ENCODE peak calls at places on chromosomes 13 and 19, in nine cellular contexts. J, O, U, P, F, D, T, B and R are unnamed samples.

GRCh38 chr19:13018037-13018914 is 23.0 kb downstream of the NFIX start:
- DNase-seq in P (no peak), U (peak; percentile 69), J (no peak), O (peak; percentile 58), D (peak; percentile 77), T (peak; percentile 78), F (no peak), B (peak; percentile 71), R (peak; percentile 82)

GRCh38 chr13:97288486-97288900 is 66.4 kb downstream of the MBNL2 start:
- DNase-seq in B (no peak), P (no peak), J (no peak), D (no peak), F (no peak), U (no peak), O (no peak), T (no peak), R (no peak)

GRCh38 chr19:44677019-44677809 is 5.9 kb downstream of the CEACAM19 start:
- DNase-seq in D (peak; percentile 67), T (no peak), F (no peak), U (peak; percentile 62), B (no peak), J (no peak), O (peak; percentile 55), P (peak; percentile 66), R (peak; percentile 67)

GRCh38 chr13:94205896-94206295 is 273.6 kb downstream of the DCT start:
- DNase-seq in J (no peak), F (no peak), T (no peak), B (no peak), D (no peak), U (no peak), O (no peak), P (no peak), R (no peak)

GRCh38 chr13:107124730-107125129 is 556.8 kb upstream of the ARGLU1 start:
- DNase-seq in T (no peak), O (no peak), J (no peak), U (no peak), B (no peak), F (no peak), P (no peak), D (no peak), R (no peak)

GRCh38 chr19:52722062-52723005 is 12.5 kb downstream of the ZNF611 start:
- DNase-seq in O (peak; percentile 99), T (no peak), J (no peak), U (peak; percentile 62), D (peak; percentile 95), B (no peak), P (no peak), F (no peak), R (no peak)

GRCh38 chr19:8126511-8126910 is 22.9 kb downstream of the FBN3 start:
- DNase-seq in U (no peak), D (no peak), J (no peak), O (no peak), T (no peak), B (no peak), F (no peak), P (no peak), R (peak; percentile 45)

GRCh38 chr13:20967340-20967739 is 64.8 kb upstream of the XPO4 start:
- DNase-seq in D (no peak), O (no peak), T (no peak), B (no peak), P (no peak), U (no peak), F (no peak), J (no peak), R (no peak)

GRCh38 chr13:25137624-25137892 is 34.5 kb downstream of the AMER2 start:
- DNase-seq in T (no peak), O (no peak), U (no peak), D (no peak), J (no peak), B (no peak), P (no peak), F (no peak), R (no peak)

GRCh38 chr19:41563847-41564514 is 12.0 kb upstream of the CEACAM21 start:
- DNase-seq in U (no peak), D (no peak), P (no peak), T (no peak), J (no peak), F (no peak), O (peak; percentile 22), B (no peak), R (no peak)

GRCh38 chr19:41569481-41570150 is 6.3 kb upstream of the CEACAM21 start:
- DNase-seq in T (no peak), B (no peak), J (no peak), P (no peak), F (no peak), O (no peak), U (no peak), D (no peak), R (no peak)

GRCh38 chr19:41570179-41570578 is 5.8 kb upstream of the CEACAM21 start:
- DNase-seq in F (no peak), P (no peak), U (no peak), O (no peak), T (no peak), J (no peak), D (no peak), B (no peak), R (no peak)

GRCh38 chr19:41565384-41565730 is 10.6 kb upstream of the CEACAM21 start:
- DNase-seq in J (no peak), T (no peak), P (no peak), D (no peak), O (no peak), B (no peak), U (no peak), F (no peak), R (no peak)

DNA sequence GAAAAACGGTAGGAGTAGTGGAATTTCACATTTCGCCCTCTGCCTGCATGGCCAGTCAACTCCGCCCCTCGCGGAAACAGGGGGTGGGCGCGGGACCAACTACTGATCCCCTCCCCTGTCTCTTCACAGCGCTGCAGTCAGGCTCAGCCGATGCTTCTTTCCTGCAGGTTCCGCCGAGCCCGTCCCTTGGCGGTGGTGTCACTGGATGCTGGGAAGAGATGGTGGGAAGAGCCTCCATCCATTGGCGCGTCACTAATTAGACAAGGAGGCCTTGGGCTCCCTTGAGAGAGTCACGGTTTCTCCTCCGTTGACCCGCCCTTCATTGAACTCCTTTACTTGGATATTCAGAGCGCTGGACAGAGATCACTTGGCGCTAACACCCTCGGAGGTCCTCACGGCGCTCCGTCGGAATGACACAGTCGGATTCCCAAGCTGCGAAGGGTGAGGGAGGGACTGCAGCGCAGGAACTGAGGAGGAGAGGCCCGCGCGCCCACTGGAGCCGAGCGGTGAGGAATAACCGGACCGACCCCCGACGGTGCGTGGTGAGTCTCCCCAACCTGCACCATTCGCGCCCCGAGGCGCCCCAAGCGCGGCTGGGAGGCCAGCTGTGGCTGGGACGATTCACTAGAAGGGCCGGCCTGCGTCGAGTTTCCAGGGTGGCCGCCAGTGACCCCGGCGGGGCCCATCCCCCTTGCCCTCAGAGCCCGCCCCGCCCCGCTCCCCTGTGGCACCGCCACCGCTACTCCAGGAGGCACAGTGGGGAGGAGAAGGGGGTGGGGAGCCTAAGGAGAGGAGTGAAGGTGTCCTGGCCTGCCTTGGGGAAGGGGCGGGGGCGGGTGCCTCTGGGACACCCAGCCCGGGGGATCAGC is 11.2 kb upstream of the CEACAM21 start:
- DNase-seq in U (peak; percentile 6), D (peak; percentile 47), J (no peak), P (no peak), T (no peak), B (no peak), O (no peak), F (no peak), R (peak; percentile 78)
- H3K4me3 ChIP-seq in U (no peak overlapping the region), D (no peak overlapping the region), J (no peak overlapping the region), P (no peak overlapping the region), T (no peak overlapping the region), B (no peak overlapping the region), O (no peak overlapping the region), F (no peak overlapping the region), R (no peak overlapping the region)

GRCh38 chr19:48487544-48487943 is 18.4 kb downstream of the CYTH2 start:
- DNase-seq in T (no peak), B (no peak), F (no peak), P (no peak), U (no peak), J (no peak), O (peak; percentile 33), D (no peak), R (peak; percentile 35)
- H3K4me3 ChIP-seq in T (no peak overlapping the region), B (no peak overlapping the region), F (no peak overlapping the region), P (no peak overlapping the region), U (no peak overlapping the region), J (no peak overlapping the region), O (peak overlapping the region; percentile 35), D (peak overlapping the region; percentile 12), R (no peak overlapping the region)

GRCh38 chr19:10803252-10803651 is 32.8 kb downstream of the TMED1 start:
- DNase-seq in U (no peak), T (no peak), F (no peak), J (no peak), P (no peak), O (no peak), B (no peak), D (no peak), R (no peak)
- H3K4me3 ChIP-seq in U (no peak overlapping the region), T (no peak overlapping the region), F (no peak overlapping the region), J (no peak overlapping the region), P (no peak overlapping the region), O (no peak overlapping the region), B (no peak overlapping the region), D (no peak overlapping the region), R (no peak overlapping the region)

DNA sequence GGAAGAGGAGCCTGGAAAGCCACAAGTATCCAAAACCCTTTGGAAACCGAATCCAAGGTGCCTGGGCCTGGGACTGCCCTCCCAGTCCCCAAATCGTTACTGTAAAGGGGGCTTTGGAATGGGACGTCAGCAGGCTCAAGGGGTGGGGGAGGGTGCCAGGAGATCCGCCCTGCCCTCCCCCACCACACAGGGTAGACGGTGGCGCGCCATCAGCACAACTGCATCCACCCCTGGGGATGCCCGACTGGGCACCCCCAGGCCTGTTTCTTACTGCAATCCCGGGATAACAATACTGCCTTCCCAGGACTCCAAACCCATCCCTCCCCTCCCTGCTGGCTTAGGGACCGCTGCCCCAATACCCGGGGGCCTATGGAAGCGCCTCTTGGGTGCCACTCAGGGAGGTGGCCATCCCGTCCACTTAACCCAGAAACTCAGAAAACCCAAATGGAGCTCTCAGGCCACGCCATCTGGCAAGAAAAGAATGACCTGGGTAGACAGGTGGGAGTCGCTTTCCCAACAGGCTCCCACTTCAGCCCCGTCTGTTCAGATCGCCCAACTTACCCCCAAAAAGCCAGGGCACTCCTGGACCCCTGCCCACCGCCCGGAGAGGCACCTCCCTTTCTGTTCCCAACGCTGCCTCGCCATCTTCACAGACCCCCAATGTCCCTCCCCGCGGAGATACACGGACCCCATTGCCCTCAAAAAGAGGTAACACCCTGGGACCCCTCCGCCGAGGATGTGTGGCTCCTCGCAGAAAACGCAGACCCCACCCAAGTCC is 2.4 kb downstream of the KLF16 start:
- DNase-seq in F (no peak), O (no peak), T (no peak), J (no peak), U (no peak), D (no peak), P (no peak), B (no peak), R (peak; percentile 73)
- H3K4me3 ChIP-seq in F (peak overlapping the region; percentile 98), O (peak overlapping the region; percentile 94), T (peak overlapping the region; percentile 76), J (no peak overlapping the region), U (peak overlapping the region; percentile 69), D (peak overlapping the region; percentile 91), P (peak overlapping the region; percentile 77), B (peak overlapping the region; percentile 72), R (peak overlapping the region; percentile 72)

GRCh38 chr19:47619763-47620162 is 10.8 kb downstream of the BICRA start:
- DNase-seq in D (no peak), J (no peak), O (no peak), U (no peak), B (no peak), P (no peak), F (no peak), T (peak; percentile 4), R (peak; percentile 78)
- H3K4me3 ChIP-seq in D (no peak overlapping the region), J (no peak overlapping the region), O (no peak overlapping the region), U (no peak overlapping the region), B (no peak overlapping the region), P (no peak overlapping the region), F (no peak overlapping the region), T (no peak overlapping the region), R (no peak overlapping the region)

GRCh38 chr19:49672131-49672919 is 4.7 kb upstream of the PRMT1 start:
- DNase-seq in B (peak; percentile 70), P (peak; percentile 75), O (peak; percentile 82), U (peak; percentile 73), D (peak; percentile 80), J (peak; percentile 81), F (peak; percentile 80), T (peak; percentile 96), R (peak; percentile 96)
- H3K4me3 ChIP-seq in B (peak overlapping the region; percentile 20), P (no peak overlapping the region), O (no peak overlapping the region), U (no peak overlapping the region), D (peak overlapping the region; percentile 32), J (no peak overlapping the region), F (peak overlapping the region; percentile 23), T (no peak overlapping the region), R (peak overlapping the region; percentile 21)